ENCODE peak calls at places on chromosomes 16 and 17, in seven cellular contexts. One of them, this sample, is unnamed.

GRCh38 chr17:66522591-66523272 is 220.3 kb downstream of the PRKCA start:
- DNase-seq in AG09309: no peak
- DNase-seq in AG04449: no peak
- DNase-seq in progenitor cell of endocrine pancreas: no peak
- DNase-seq in cardiac muscle cell: no peak
- DNase-seq in fibroblast of lung: peak; percentile 71
- DNase-seq in cardiac fibroblast: peak; percentile 33
- DNase-seq in this sample: no peak

GRCh38 chr17:41544497-41544896 is 16.4 kb upstream of the KRT19 start:
- DNase-seq in AG09309: no peak
- DNase-seq in cardiac muscle cell: peak; percentile 74
- DNase-seq in progenitor cell of endocrine pancreas: no peak
- DNase-seq in fibroblast of lung: no peak
- DNase-seq in cardiac fibroblast: no peak
- DNase-seq in AG04449: no peak
- DNase-seq in this sample: no peak

GRCh38 chr17:6137716-6138502 is 67.7 kb downstream of the WSCD1 start:
- DNase-seq in AG09309: no peak
- DNase-seq in progenitor cell of endocrine pancreas: no peak
- DNase-seq in cardiac fibroblast: no peak
- DNase-seq in AG04449: no peak
- DNase-seq in fibroblast of lung: no peak
- DNase-seq in cardiac muscle cell: no peak
- DNase-seq in this sample: no peak

GRCh38 chr16:31529398-31530312 is 2.0 kb downstream of the AHSP start:
- DNase-seq in cardiac fibroblast: no peak
- DNase-seq in AG09309: no peak
- DNase-seq in cardiac muscle cell: peak; percentile 27
- DNase-seq in fibroblast of lung: no peak
- DNase-seq in progenitor cell of endocrine pancreas: no peak
- DNase-seq in AG04449: no peak
- DNase-seq in this sample: no peak

GRCh38 chr17:73089322-73089721 is 3.2 kb downstream of the SLC39A11 start:
- DNase-seq in fibroblast of lung: no peak
- DNase-seq in AG09309: no peak
- DNase-seq in cardiac fibroblast: no peak
- DNase-seq in AG04449: no peak
- DNase-seq in progenitor cell of endocrine pancreas: no peak
- DNase-seq in cardiac muscle cell: no peak
- DNase-seq in this sample: no peak

GRCh38 chr17:68019336-68019674 is 16.2 kb upstream of the KPNA2 start:
- DNase-seq in fibroblast of lung: no peak
- DNase-seq in AG09309: no peak
- DNase-seq in AG04449: no peak
- DNase-seq in cardiac fibroblast: no peak
- DNase-seq in cardiac muscle cell: no peak
- DNase-seq in progenitor cell of endocrine pancreas: no peak
- DNase-seq in this sample: no peak

GRCh38 chr16:15653227-15653626 is 3.2 kb downstream of the NDE1 start:
- DNase-seq in progenitor cell of endocrine pancreas: no peak
- DNase-seq in cardiac fibroblast: peak; percentile 80
- DNase-seq in fibroblast of lung: peak; percentile 92
- DNase-seq in cardiac muscle cell: no peak
- DNase-seq in AG09309: no peak
- DNase-seq in AG04449: no peak
- DNase-seq in this sample: no peak

GRCh38 chr16:66207139-66207863 is 159.2 kb upstream of the CDH5 start:
- DNase-seq in cardiac muscle cell: no peak
- DNase-seq in AG04449: no peak
- DNase-seq in fibroblast of lung: no peak
- DNase-seq in AG09309: no peak
- DNase-seq in cardiac fibroblast: peak; percentile 57
- DNase-seq in progenitor cell of endocrine pancreas: no peak
- DNase-seq in this sample: no peak

GRCh38 chr17:27318633-27319032 is 24.7 kb downstream of the WSB1 start:
- DNase-seq in cardiac muscle cell: no peak
- DNase-seq in cardiac fibroblast: no peak
- DNase-seq in AG09309: no peak
- DNase-seq in fibroblast of lung: no peak
- DNase-seq in AG04449: no peak
- DNase-seq in progenitor cell of endocrine pancreas: no peak
- DNase-seq in this sample: no peak

GRCh38 chr17:16415031-16415924 is at the start of gene TRPV2:
- DNase-seq in cardiac muscle cell: peak; percentile 26
- DNase-seq in fibroblast of lung: no peak
- DNase-seq in AG09309: no peak
- DNase-seq in cardiac fibroblast: no peak
- DNase-seq in progenitor cell of endocrine pancreas: no peak
- DNase-seq in AG04449: no peak
- DNase-seq in this sample: no peak
- TF ChIP-seq CTCF in cardiac muscle cell: no peak
- TF ChIP-seq CTCF in fibroblast of lung: no peak
- TF ChIP-seq CTCF in AG09309: peak; percentile 13
- TF ChIP-seq CTCF in cardiac fibroblast: peak; percentile 17
- TF ChIP-seq CTCF in progenitor cell of endocrine pancreas: peak; percentile 44
- TF ChIP-seq CTCF in AG04449: peak; percentile 22
- TF ChIP-seq CTCF in this sample: no peak

DNA sequence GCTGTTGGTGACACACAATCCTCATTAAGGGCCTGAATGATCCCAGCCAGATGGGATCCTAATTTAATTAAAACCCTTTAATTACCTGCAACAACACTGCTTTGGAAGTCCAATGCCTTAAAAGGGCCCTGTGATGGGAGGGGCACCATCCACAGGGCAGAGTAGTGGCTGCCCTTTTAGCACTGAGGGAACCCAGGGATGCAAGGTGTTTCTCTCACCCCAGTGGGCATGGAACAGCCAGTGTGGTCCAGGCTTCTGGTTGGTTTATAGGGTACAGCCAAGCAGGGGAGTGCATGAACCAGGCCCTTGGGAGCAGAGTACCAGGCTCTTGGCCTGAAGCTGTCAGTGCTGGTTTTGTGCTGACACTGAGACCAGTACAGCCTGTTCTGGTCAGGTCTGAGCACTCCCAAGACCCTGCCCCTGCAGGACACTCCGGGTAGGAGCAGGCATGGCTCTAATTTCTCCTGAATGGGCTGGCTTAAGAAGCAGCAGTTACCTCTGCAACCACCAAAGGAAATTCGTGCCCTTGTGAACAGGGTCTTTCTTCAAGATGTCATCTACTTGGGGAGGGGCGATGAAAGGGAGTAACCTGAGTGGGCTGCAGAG is 9.9 kb downstream of the NXPH3 start:
- DNase-seq in cardiac muscle cell: no peak
- DNase-seq in fibroblast of lung: no peak
- DNase-seq in progenitor cell of endocrine pancreas: no peak
- DNase-seq in AG09309: no peak
- DNase-seq in AG04449: no peak
- DNase-seq in cardiac fibroblast: peak; percentile 19
- DNase-seq in this sample: no peak
- TF ChIP-seq CTCF in cardiac muscle cell: peak; percentile 20
- TF ChIP-seq CTCF in fibroblast of lung: peak; percentile 14
- TF ChIP-seq CTCF in progenitor cell of endocrine pancreas: peak; percentile 40
- TF ChIP-seq CTCF in AG09309: peak; percentile 6
- TF ChIP-seq CTCF in AG04449: no peak
- TF ChIP-seq CTCF in cardiac fibroblast: peak; percentile 34
- TF ChIP-seq CTCF in this sample: no peak

GRCh38 chr17:9401434-9401833 is 174.2 kb downstream of the STX8 start:
- DNase-seq in fibroblast of lung: peak; percentile 92
- DNase-seq in progenitor cell of endocrine pancreas: no peak
- DNase-seq in cardiac muscle cell: peak; percentile 71
- DNase-seq in cardiac fibroblast: peak; percentile 79
- DNase-seq in AG04449: peak; percentile 42
- DNase-seq in AG09309: peak; percentile 14
- DNase-seq in this sample: no peak

GRCh38 chr17:9406046-9406631 is 169.5 kb downstream of the STX8 start:
- DNase-seq in progenitor cell of endocrine pancreas: no peak
- DNase-seq in AG09309: no peak
- DNase-seq in cardiac muscle cell: no peak
- DNase-seq in fibroblast of lung: peak; percentile 29
- DNase-seq in AG04449: no peak
- DNase-seq in cardiac fibroblast: peak; percentile 23
- DNase-seq in this sample: no peak

GRCh38 chr17:9403207-9403606 is 172.4 kb downstream of the STX8 start:
- DNase-seq in AG04449: no peak
- DNase-seq in cardiac muscle cell: no peak
- DNase-seq in cardiac fibroblast: no peak
- DNase-seq in progenitor cell of endocrine pancreas: no peak
- DNase-seq in AG09309: no peak
- DNase-seq in fibroblast of lung: no peak
- DNase-seq in this sample: no peak

GRCh38 chr17:9408381-9408780 is 167.2 kb downstream of the STX8 start:
- DNase-seq in AG04449: no peak
- DNase-seq in cardiac fibroblast: peak; percentile 57
- DNase-seq in progenitor cell of endocrine pancreas: no peak
- DNase-seq in fibroblast of lung: peak; percentile 93
- DNase-seq in AG09309: no peak
- DNase-seq in cardiac muscle cell: no peak
- DNase-seq in this sample: no peak

DNA sequence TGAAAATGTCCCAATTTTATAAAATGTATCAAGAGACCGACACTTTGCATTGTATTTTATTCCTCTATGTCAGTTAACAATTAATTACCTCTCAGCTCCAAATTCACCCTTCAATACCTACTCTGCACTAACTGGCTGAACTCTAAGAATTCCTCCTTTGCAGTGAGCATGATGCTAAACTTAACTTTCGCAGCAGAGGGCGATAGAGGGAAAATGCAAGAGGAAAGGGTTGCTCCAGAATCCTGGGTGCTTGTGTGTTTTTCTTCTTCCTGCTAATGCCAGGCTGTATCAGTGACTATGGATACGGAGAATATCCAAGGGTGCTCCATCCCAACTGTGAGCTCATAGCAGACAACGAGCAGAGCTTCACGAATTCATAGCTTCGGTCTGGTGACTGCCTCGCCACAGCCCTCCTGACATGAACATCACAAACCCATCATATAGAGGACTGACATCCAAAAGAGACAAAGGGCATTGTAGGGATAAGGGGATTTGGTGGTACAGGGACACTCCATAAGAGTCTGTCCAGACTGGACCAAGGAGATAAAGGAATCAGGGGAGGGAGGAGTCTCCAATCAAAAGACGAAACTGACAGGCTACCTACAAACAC is 172.9 kb downstream of the STX8 start:
- DNase-seq in progenitor cell of endocrine pancreas: no peak
- DNase-seq in cardiac fibroblast: peak; percentile 62
- DNase-seq in AG09309: no peak
- DNase-seq in fibroblast of lung: no peak
- DNase-seq in cardiac muscle cell: peak; percentile 13
- DNase-seq in AG04449: no peak
- DNase-seq in this sample: no peak
- TF ChIP-seq CTCF in progenitor cell of endocrine pancreas: peak; percentile 46
- TF ChIP-seq CTCF in cardiac fibroblast: peak; percentile 57
- TF ChIP-seq CTCF in AG09309: peak; percentile 52
- TF ChIP-seq CTCF in fibroblast of lung: peak; percentile 46
- TF ChIP-seq CTCF in cardiac muscle cell: peak; percentile 63
- TF ChIP-seq CTCF in AG04449: peak; percentile 11
- TF ChIP-seq CTCF in this sample: no peak

DNA sequence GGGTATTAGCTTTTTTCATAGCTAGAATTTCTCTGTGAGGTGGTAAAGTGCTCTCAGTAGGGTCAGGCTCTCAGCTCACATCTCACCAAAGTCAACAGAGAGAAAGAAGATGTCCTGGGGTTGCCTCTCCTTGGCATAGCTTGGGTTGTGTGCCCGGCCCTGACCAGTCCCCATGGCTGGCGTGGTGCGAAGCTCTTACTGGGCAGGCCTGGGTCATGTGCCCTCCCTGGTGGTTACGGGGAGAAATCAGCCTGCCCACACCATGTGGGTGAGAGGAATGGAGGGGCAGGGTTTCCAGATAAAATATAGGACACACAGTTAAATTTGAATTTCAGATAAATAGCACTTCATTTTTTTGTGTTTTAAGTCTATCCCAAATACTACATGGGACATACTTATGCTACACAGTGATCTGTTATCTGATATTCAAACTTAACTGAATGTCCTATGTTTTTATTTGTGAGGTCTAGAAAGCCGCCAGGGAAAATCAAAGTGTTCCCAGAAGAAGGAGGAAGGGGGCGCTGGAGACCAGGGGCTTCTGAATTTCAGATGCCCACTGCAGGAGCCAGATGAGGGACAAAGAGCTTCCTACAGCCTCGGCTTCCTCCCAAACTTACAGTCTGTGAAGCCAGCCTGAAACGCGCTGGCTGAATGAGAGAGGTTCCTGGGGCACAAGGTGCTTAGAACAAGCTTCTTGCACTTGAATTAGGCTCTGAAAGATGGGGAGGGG is 45.4 kb downstream of the NKD1 start:
- DNase-seq in progenitor cell of endocrine pancreas: no peak
- DNase-seq in cardiac fibroblast: no peak
- DNase-seq in AG09309: no peak
- DNase-seq in fibroblast of lung: no peak
- DNase-seq in AG04449: no peak
- DNase-seq in cardiac muscle cell: peak; percentile 70
- DNase-seq in this sample: no peak
- TF ChIP-seq CTCF in progenitor cell of endocrine pancreas: peak; percentile 56
- TF ChIP-seq CTCF in cardiac fibroblast: peak; percentile 15
- TF ChIP-seq CTCF in AG09309: peak; percentile 18
- TF ChIP-seq CTCF in fibroblast of lung: peak; percentile 16
- TF ChIP-seq CTCF in AG04449: peak; percentile 39
- TF ChIP-seq CTCF in cardiac muscle cell: peak; percentile 55
- TF ChIP-seq CTCF in this sample: no peak

GRCh38 chr17:21061971-21062526 is 19.2 kb upstream of the USP22 start:
- DNase-seq in AG04449: no peak
- DNase-seq in fibroblast of lung: no peak
- DNase-seq in cardiac muscle cell: no peak
- DNase-seq in AG09309: no peak
- DNase-seq in cardiac fibroblast: no peak
- DNase-seq in progenitor cell of endocrine pancreas: no peak
- DNase-seq in this sample: no peak
- TF ChIP-seq CTCF in AG04449: no peak
- TF ChIP-seq CTCF in fibroblast of lung: no peak
- TF ChIP-seq CTCF in cardiac muscle cell: no peak
- TF ChIP-seq CTCF in AG09309: no peak
- TF ChIP-seq CTCF in cardiac fibroblast: no peak
- TF ChIP-seq CTCF in progenitor cell of endocrine pancreas: no peak
- TF ChIP-seq CTCF in this sample: no peak

GRCh38 chr17:38724337-38724988 is 5.7 kb upstream of the CISD3 start:
- DNase-seq in fibroblast of lung: no peak
- DNase-seq in cardiac fibroblast: no peak
- DNase-seq in AG04449: no peak
- DNase-seq in AG09309: no peak
- DNase-seq in progenitor cell of endocrine pancreas: no peak
- DNase-seq in cardiac muscle cell: no peak
- DNase-seq in this sample: no peak
- TF ChIP-seq CTCF in fibroblast of lung: no peak
- TF ChIP-seq CTCF in cardiac fibroblast: no peak
- TF ChIP-seq CTCF in AG04449: no peak
- TF ChIP-seq CTCF in AG09309: no peak
- TF ChIP-seq CTCF in progenitor cell of endocrine pancreas: no peak
- TF ChIP-seq CTCF in cardiac muscle cell: no peak
- TF ChIP-seq CTCF in this sample: no peak

GRCh38 chr17:56367381-56367780 is 214.1 kb downstream of the ANKFN1 start:
- DNase-seq in AG04449: no peak
- DNase-seq in fibroblast of lung: no peak
- DNase-seq in progenitor cell of endocrine pancreas: no peak
- DNase-seq in cardiac fibroblast: no peak
- DNase-seq in AG09309: no peak
- DNase-seq in cardiac muscle cell: no peak
- DNase-seq in this sample: no peak
- TF ChIP-seq CTCF in AG04449: no peak
- TF ChIP-seq CTCF in fibroblast of lung: no peak
- TF ChIP-seq CTCF in progenitor cell of endocrine pancreas: no peak
- TF ChIP-seq CTCF in cardiac fibroblast: no peak
- TF ChIP-seq CTCF in AG09309: no peak
- TF ChIP-seq CTCF in cardiac muscle cell: no peak
- TF ChIP-seq CTCF in this sample: no peak